ENCODE peak calls at places on chromosomes 16 and 17, in eight cellular contexts. J is HL-60; K is esophagus squamous epithelium; H is T1000; R is activated T-cell treated with anti-CD3 and anti-CD28 coated beads, Interleukin-2, amount 50 U/mL, for 1 hour; E is GM10248; W is stimulated activated CD4-positive, alpha-beta T cell treated with anti-CD3 and anti-CD28 coated beads, Interleukin-2, amount 100 ng/mL, for 48 hours; S is stomach. Z is an unnamed sample.

GRCh38 chr17:4583796-4584124 is 569 bp upstream of the SMTNL2 start:
- DNase-seq in J (no peak), K (no peak), H (no peak), R (peak), E (no peak), W (no peak), S (no peak), Z (peak)

GRCh38 chr17:75611746-75612437 is 21.3 kb upstream of the SMIM5 start:
- DNase-seq in J (no peak), K (no peak), H (no peak), R (no peak), E (no peak), W (no peak), S (no peak), Z (no peak)

GRCh38 chr17:74810699-74811485 is 34.7 kb upstream of the NAT9 start:
- DNase-seq in J (no peak), K (no peak), H (no peak), R (no peak), E (no peak), W (no peak), S (no peak), Z (no peak)

GRCh38 chr17:73519011-73519410 is 125.2 kb downstream of the SDK2 start:
- DNase-seq in J (no peak), K (no peak), H (no peak), R (no peak), E (no peak), W (no peak), S (no peak), Z (no peak)

GRCh38 chr17:16085066-16085699 is 85.6 kb downstream of the TTC19 start:
- DNase-seq in J (no peak), K (no peak), H (no peak), R (no peak), E (no peak), W (no peak), S (no peak), Z (peak)

GRCh38 chr17:42559076-42559475 is 2.9 kb upstream of the COASY start:
- DNase-seq in J (no peak), K (no peak), H (no peak), R (no peak), E (no peak), W (no peak), S (no peak), Z (no peak)

GRCh38 chr17:37179893-37180292 is 195.9 kb upstream of the C17orf78 start:
- DNase-seq in J (no peak), K (no peak), H (no peak), R (no peak), E (no peak), W (no peak), S (no peak), Z (peak)

GRCh38 chr16:4548124-4548523 is 8.0 kb upstream of the C16orf96 start:
- DNase-seq in J (no peak), K (no peak), H (no peak), R (no peak), E (no peak), W (no peak), S (peak), Z (no peak)

GRCh38 chr16:88421301-88421700 is 31.8 kb upstream of the ZFPM1 start:
- DNase-seq in J (no peak), K (no peak), H (no peak), R (no peak), E (no peak), W (no peak), S (no peak), Z (no peak)

GRCh38 chr16:14284371-14284770 is 213.3 kb downstream of the MRTFB start:
- DNase-seq in J (no peak), K (no peak), H (no peak), R (no peak), E (no peak), W (no peak), S (no peak), Z (no peak)

GRCh38 chr16:5328546-5328945 is 231.0 kb upstream of the EEF2KMT start:
- DNase-seq in J (no peak), K (no peak), H (no peak), R (no peak), E (no peak), W (no peak), S (no peak), Z (no peak)

GRCh38 chr17:13775450-13775849 is 173.7 kb upstream of the HS3ST3A1 start:
- DNase-seq in J (no peak), K (no peak), H (no peak), R (no peak), E (no peak), W (no peak), S (no peak), Z (no peak)

GRCh38 chr17:48351916-48352332 is 78.1 kb downstream of the SKAP1 start:
- DNase-seq in J (no peak), K (no peak), H (no peak), R (no peak), E (peak), W (no peak), S (no peak), Z (peak)

GRCh38 chr17:21008992-21009671 is 33.7 kb downstream of the USP22 start:
- DNase-seq in J (no peak), K (no peak), H (no peak), R (no peak), E (no peak), W (no peak), S (no peak), Z (no peak)

Z was measured in GM23248.